ENCODE peak calls at places on chromosomes 5 and 9, in ten cellular contexts. J is coronary artery, N is Panc1, T is sigmoid colon, A is fibroblast of lung, U is testis, C is Peyer's patch, W is neural progenitor cell, R is heart left ventricle, Q is osteocyte. L is an unnamed sample.

GRCh38 chr5:174378116-174378874 is 332.8 kb downstream of the NSG2 start:
- DNase-seq in J (no peak), N (no peak), T (no peak), A (no peak), U (no peak), C (no peak), W (no peak), R (no peak), Q (no peak), L (no peak)

GRCh38 chr9:88092699-88093359 is 45.4 kb downstream of the SPATA31C2 start:
- DNase-seq in J (no peak), N (no peak), T (peak; percentile 72), A (peak; percentile 87), U (no peak), C (peak; percentile 52), W (no peak), R (no peak), Q (no peak), L (no peak)

GRCh38 chr9:74499111-74499601 is 2.0 kb downstream of the RORB start:
- DNase-seq in J (no peak), N (no peak), T (no peak), A (no peak), U (no peak), C (no peak), W (peak; percentile 21), R (no peak), Q (no peak), L (no peak)

GRCh38 chr5:372556-372910 is 51.0 kb downstream of the AHRR start:
- DNase-seq in J (peak; percentile 54), N (no peak), T (no peak), A (no peak), U (peak; percentile 12), C (peak; percentile 25), W (no peak), R (no peak), Q (peak; percentile 83), L (peak; percentile 20)

GRCh38 chr5:39195198-39195826 is 24.1 kb downstream of the FYB1 start:
- DNase-seq in J (no peak), N (no peak), T (no peak), A (no peak), U (no peak), C (no peak), W (no peak), R (no peak), Q (no peak), L (no peak)

GRCh38 chr9:114701971-114702370 is 20.0 kb upstream of the TEX48 start:
- DNase-seq in J (no peak), N (no peak), T (no peak), A (no peak), U (no peak), C (no peak), W (no peak), R (no peak), Q (no peak), L (no peak)

GRCh38 chr9:36995927-36996471 is 38.1 kb downstream of the PAX5 start:
- DNase-seq in J (no peak), N (peak; percentile 63), T (no peak), A (peak; percentile 44), U (peak; percentile 69), C (peak; percentile 85), W (peak; percentile 89), R (peak; percentile 65), Q (no peak), L (peak; percentile 70)

GRCh38 chr5:21807953-21808352 is 1045.2 kb downstream of the CDH12 start:
- DNase-seq in J (no peak), N (no peak), T (no peak), A (peak; percentile 24), U (no peak), C (no peak), W (no peak), R (no peak), Q (no peak), L (no peak)

GRCh38 chr9:91411096-91411771 is 12.4 kb downstream of the NFIL3 start:
- DNase-seq in J (no peak), N (no peak), T (no peak), A (no peak), U (no peak), C (no peak), W (no peak), R (no peak), Q (no peak), L (no peak)

GRCh38 chr5:56422060-56422762 is 189.1 kb upstream of the ANKRD55 start:
- DNase-seq in J (no peak), N (no peak), T (no peak), A (no peak), U (no peak), C (no peak), W (no peak), R (no peak), Q (no peak), L (peak; percentile 82)

GRCh38 chr9:20508242-20508641 is 114.1 kb downstream of the MLLT3 start:
- DNase-seq in J (no peak), N (no peak), T (no peak), A (no peak), U (no peak), C (no peak), W (no peak), R (no peak), Q (no peak), L (no peak)

GRCh38 chr5:115150512-115150911 is 19.2 kb downstream of the TRIM36 start:
- DNase-seq in J (no peak), N (no peak), T (no peak), A (no peak), U (no peak), C (no peak), W (no peak), R (no peak), Q (no peak), L (no peak)
- TF ChIP-seq CTCF in J (no peak), N (no peak), T (no peak), A (no peak), U (no peak), C (no peak), W (no peak), R (no peak), Q (no peak), L (no peak)

GRCh38 chr5:103139264-103139865 is 19.3 kb downstream of the PPIP5K2 start:
- DNase-seq in J (peak; percentile 76), N (peak; percentile 39), T (peak; percentile 79), A (peak; percentile 78), U (peak; percentile 90), C (peak; percentile 92), W (peak; percentile 80), R (no peak), Q (peak; percentile 86), L (peak; percentile 82)
- TF ChIP-seq CTCF in J (peak; percentile 75), N (peak; percentile 89), T (peak; percentile 75), A (peak; percentile 95), U (peak; percentile 88), C (peak; percentile 93), W (peak; percentile 98), R (peak; percentile 89), Q (peak; percentile 95), L (no peak)

DNA sequence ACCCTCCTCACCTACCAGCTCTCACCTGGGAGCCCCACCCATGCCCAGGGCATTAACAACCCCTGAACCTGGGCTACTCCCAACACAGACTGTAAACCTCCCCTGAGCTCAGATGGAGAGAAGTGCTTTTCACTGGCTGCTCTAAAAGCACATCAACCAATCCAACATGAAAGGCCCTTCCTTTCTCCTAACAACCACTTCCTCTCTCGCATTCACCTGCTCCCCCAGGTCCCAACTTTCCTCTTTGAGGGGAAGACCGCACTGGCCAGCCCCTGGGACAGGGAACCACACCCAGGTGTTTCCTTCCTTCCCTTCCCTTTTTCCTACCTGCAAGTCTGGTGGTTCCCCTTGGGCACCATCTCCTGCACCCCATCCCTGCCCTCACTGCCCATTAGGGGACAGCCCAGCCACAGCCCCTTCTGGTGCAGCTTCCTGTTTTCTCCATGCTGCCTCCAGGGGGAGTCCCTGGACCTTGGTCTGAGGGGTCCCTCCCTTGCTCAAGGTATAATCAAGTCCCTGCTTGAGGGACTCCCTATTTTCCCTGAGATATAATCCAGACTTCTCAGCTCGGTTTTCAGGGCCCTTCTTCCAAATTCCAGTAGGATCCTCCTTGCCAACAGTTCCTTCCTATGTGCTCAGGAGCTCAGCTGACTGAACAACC is 30.5 kb upstream of the DAB2IP start:
- DNase-seq in J (no peak), N (no peak), T (no peak), A (peak; percentile 31), U (no peak), C (no peak), W (peak; percentile 74), R (no peak), Q (no peak), L (no peak)
- TF ChIP-seq CTCF in J (peak; percentile 20), N (no peak), T (peak; percentile 9), A (peak; percentile 51), U (no peak), C (peak; percentile 26), W (peak; percentile 73), R (peak; percentile 57), Q (peak; percentile 64), L (no peak)

GRCh38 chr9:35756743-35757526 is 2.9 kb upstream of the MSMP start:
- DNase-seq in J (no peak), N (no peak), T (peak; percentile 83), A (no peak), U (no peak), C (peak; percentile 90), W (peak; percentile 78), R (peak; percentile 86), Q (no peak), L (peak; percentile 74)
- TF ChIP-seq CTCF in J (peak; percentile 8), N (no peak), T (peak; percentile 59), A (peak; percentile 33), U (no peak), C (no peak), W (peak; percentile 73), R (no peak), Q (no peak), L (no peak)

DNA sequence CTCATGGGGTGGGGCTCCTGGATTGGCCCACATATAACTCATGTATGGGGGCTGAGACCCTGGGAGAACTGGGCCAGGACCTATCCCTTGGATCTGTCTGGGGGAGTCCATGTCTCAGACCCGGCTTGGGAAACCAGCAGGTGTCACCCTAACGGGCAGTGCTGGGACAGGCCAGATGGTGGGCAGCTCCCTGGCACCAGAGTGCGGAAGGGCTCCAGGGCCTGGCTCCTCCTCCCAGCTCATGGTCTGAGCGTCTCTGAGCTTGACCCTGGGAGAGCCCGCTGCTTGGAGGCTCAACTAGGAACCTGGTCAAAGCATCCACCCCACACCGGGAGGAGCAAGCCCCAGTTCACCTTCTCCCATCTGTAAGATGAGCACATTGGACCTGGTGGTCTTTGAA is 15.5 kb upstream of the NCS1 start:
- DNase-seq in J (no peak), N (no peak), T (no peak), A (no peak), U (no peak), C (no peak), W (no peak), R (no peak), Q (no peak), L (peak; percentile 45)
- TF ChIP-seq CTCF in J (peak; percentile 35), N (no peak), T (no peak), A (no peak), U (no peak), C (peak; percentile 14), W (no peak), R (no peak), Q (peak; percentile 37), L (no peak)

GRCh38 chr5:31291323-31291854 is 97.9 kb downstream of the CDH6 start:
- DNase-seq in J (no peak), N (no peak), T (no peak), A (no peak), U (no peak), C (no peak), W (peak; percentile 14), R (no peak), Q (no peak), L (no peak)
- TF ChIP-seq CTCF in J (no peak), N (peak; percentile 45), T (no peak), A (no peak), U (no peak), C (no peak), W (peak; percentile 36), R (no peak), Q (no peak), L (no peak)

GRCh38 chr9:119412399-119412798 is 43.2 kb upstream of the BRINP1 start:
- DNase-seq in J (no peak), N (no peak), T (no peak), A (no peak), U (no peak), C (no peak), W (peak; percentile 31), R (no peak), Q (no peak), L (no peak)
- TF ChIP-seq CTCF in J (no peak), N (no peak), T (no peak), A (no peak), U (no peak), C (no peak), W (peak; percentile 15), R (no peak), Q (no peak), L (no peak)

L was measured in stomach.